ENCODE peak calls at places on chromosome 1, in four cellular contexts. One of them, this sample, is unnamed.
A peak's percentile ranks its signal among the peaks of the same experiment; 100 is the strongest.

GRCh38 chr1:233719626-233720334 is 105.9 kb downstream of the KCNK1 start:
- DNase-seq in mesendoderm: peak; percentile 13
- DNase-seq in IMR-90: no peak
- DNase-seq in H1: no peak
- DNase-seq in this sample: no peak

GRCh38 chr1:190847166-190847565 is 369.5 kb upstream of the BRINP3 start:
- DNase-seq in mesendoderm: no peak
- DNase-seq in IMR-90: no peak
- DNase-seq in H1: no peak
- DNase-seq in this sample: no peak

GRCh38 chr1:10827377-10828333 is 31.2 kb upstream of the CASZ1 start:
- DNase-seq in mesendoderm: no peak
- DNase-seq in IMR-90: no peak
- DNase-seq in H1: no peak
- DNase-seq in this sample: no peak

GRCh38 chr1:233598891-233599541 is 14.9 kb upstream of the KCNK1 start:
- DNase-seq in mesendoderm: no peak
- DNase-seq in IMR-90: no peak
- DNase-seq in H1: no peak
- DNase-seq in this sample: no peak

GRCh38 chr1:165463978-165464377 is 19.1 kb upstream of the RXRG start:
- DNase-seq in mesendoderm: no peak
- DNase-seq in IMR-90: no peak
- DNase-seq in H1: no peak
- DNase-seq in this sample: no peak

GRCh38 chr1:157678721-157679120 is 21.8 kb downstream of the FCRL3 start:
- DNase-seq in mesendoderm: no peak
- DNase-seq in IMR-90: no peak
- DNase-seq in H1: no peak
- DNase-seq in this sample: no peak

GRCh38 chr1:41939194-41939593 is 20.5 kb upstream of the HIVEP3 start:
- DNase-seq in mesendoderm: no peak
- DNase-seq in IMR-90: no peak
- DNase-seq in H1: no peak
- DNase-seq in this sample: no peak

GRCh38 chr1:226400519-226401406 is 7.1 kb downstream of the PARP1 start:
- DNase-seq in mesendoderm: no peak
- DNase-seq in IMR-90: no peak
- DNase-seq in H1: no peak
- DNase-seq in this sample: peak; percentile 18

GRCh38 chr1:39115271-39116110 is 89.0 kb upstream of the MACF1 start:
- DNase-seq in mesendoderm: no peak
- DNase-seq in IMR-90: peak; percentile 88
- DNase-seq in H1: no peak
- DNase-seq in this sample: no peak

GRCh38 chr1:203520315-203520714 is 26.4 kb downstream of the OPTC start:
- DNase-seq in mesendoderm: peak; percentile 49
- DNase-seq in IMR-90: peak; percentile 81
- DNase-seq in H1: no peak
- DNase-seq in this sample: no peak

GRCh38 chr1:79497193-79497773 is 490.8 kb upstream of the ADGRL4 start:
- DNase-seq in mesendoderm: peak; percentile 48
- DNase-seq in IMR-90: peak; percentile 47
- DNase-seq in H1: no peak
- DNase-seq in this sample: no peak

GRCh38 chr1:203480084-203480483 is 4.5 kb downstream of the PRELP start:
- DNase-seq in mesendoderm: no peak
- DNase-seq in IMR-90: peak; percentile 74
- DNase-seq in H1: no peak
- DNase-seq in this sample: no peak

GRCh38 chr1:27542463-27543273 is 52.7 kb upstream of the WASF2 start:
- DNase-seq in mesendoderm: peak; percentile 82
- DNase-seq in IMR-90: peak; percentile 85
- DNase-seq in H1: no peak
- DNase-seq in this sample: no peak

GRCh38 chr1:227734546-227734857 is 600 bp downstream of the JMJD4 start:
- DNase-seq in mesendoderm: peak; percentile 15
- DNase-seq in IMR-90: no peak
- DNase-seq in H1: no peak
- DNase-seq in this sample: no peak

GRCh38 chr1:53593758-53594380 is 134.7 kb downstream of the DMRTB1 start:
- DNase-seq in mesendoderm: peak; percentile 80
- DNase-seq in IMR-90: no peak
- DNase-seq in H1: peak; percentile 74
- DNase-seq in this sample: peak; percentile 94

GRCh38 chr1:116405241-116406135 is 32.4 kb downstream of the ATP1A1 start:
- DNase-seq in mesendoderm: no peak
- DNase-seq in IMR-90: no peak
- DNase-seq in H1: no peak
- DNase-seq in this sample: no peak

GRCh38 chr1:30888391-30888790 is 20.2 kb downstream of the SDC3 start:
- DNase-seq in mesendoderm: no peak
- DNase-seq in IMR-90: peak; percentile 96
- DNase-seq in H1: no peak
- DNase-seq in this sample: no peak

GRCh38 chr1:109895720-109896504 is 14.7 kb upstream of the CSF1 start:
- DNase-seq in mesendoderm: no peak
- DNase-seq in IMR-90: peak; percentile 65
- DNase-seq in H1: no peak
- DNase-seq in this sample: no peak

GRCh38 chr1:182681516-182681915 is 2.9 kb downstream of the RGS8 start:
- DNase-seq in mesendoderm: no peak
- DNase-seq in IMR-90: no peak
- DNase-seq in H1: no peak
- DNase-seq in this sample: no peak

GRCh38 chr1:117093870-117094621 is 27.5 kb downstream of the TRIM45 start:
- DNase-seq in mesendoderm: peak; percentile 67
- DNase-seq in IMR-90: peak; percentile 75
- DNase-seq in H1: no peak
- DNase-seq in this sample: peak; percentile 35

GRCh38 chr1:36115200-36115669 is 9.8 kb downstream of the COL8A2 start:
- DNase-seq in mesendoderm: no peak
- DNase-seq in IMR-90: peak; percentile 37
- DNase-seq in H1: no peak
- DNase-seq in this sample: no peak

GRCh38 chr1:13732971-13733667 is 33.1 kb downstream of the PRDM2 start:
- DNase-seq in mesendoderm: no peak
- DNase-seq in IMR-90: no peak
- DNase-seq in H1: no peak
- DNase-seq in this sample: no peak

GRCh38 chr1:218850367-218850766 is 323.3 kb upstream of the LYPLAL1 start:
- DNase-seq in mesendoderm: no peak
- DNase-seq in IMR-90: peak; percentile 69
- DNase-seq in H1: no peak
- DNase-seq in this sample: no peak

GRCh38 chr1:76288758-76289483 is 214.4 kb downstream of the ST6GALNAC3 start:
- DNase-seq in mesendoderm: no peak
- DNase-seq in IMR-90: no peak
- DNase-seq in H1: no peak
- DNase-seq in this sample: no peak

GRCh38 chr1:227942716-227943261 is 4.9 kb downstream of the WNT9A start:
- DNase-seq in mesendoderm: no peak
- DNase-seq in IMR-90: no peak
- DNase-seq in H1: no peak
- DNase-seq in this sample: no peak

GRCh38 chr1:178870944-178871343 is at the start of gene ANGPTL1:
- DNase-seq in mesendoderm: peak; percentile 40
- DNase-seq in IMR-90: peak; percentile 73
- DNase-seq in H1: no peak
- DNase-seq in this sample: no peak

GRCh38 chr1:2194898-2195673 is 514 bp upstream of the FAAP20 start:
- DNase-seq in mesendoderm: peak; percentile 91
- DNase-seq in IMR-90: peak; percentile 77
- DNase-seq in H1: peak; percentile 65
- DNase-seq in this sample: peak; percentile 90

GRCh38 chr1:33429846-33430750 is 797 bp downstream of the PHC2 start:
- DNase-seq in mesendoderm: peak; percentile 10
- DNase-seq in IMR-90: no peak
- DNase-seq in H1: no peak
- DNase-seq in this sample: no peak

GRCh38 chr1:50419907-50420248 is 3.4 kb downstream of the DMRTA2 start:
- DNase-seq in mesendoderm: peak; percentile 6
- DNase-seq in IMR-90: no peak
- DNase-seq in H1: no peak
- DNase-seq in this sample: no peak

GRCh38 chr1:30473920-30474817 is 249.2 kb downstream of the MATN1 start:
- DNase-seq in mesendoderm: no peak
- DNase-seq in IMR-90: no peak
- DNase-seq in H1: no peak
- DNase-seq in this sample: no peak

GRCh38 chr1:154720328-154721301 is 112.6 kb upstream of the ADAR start:
- DNase-seq in mesendoderm: no peak
- DNase-seq in IMR-90: no peak
- DNase-seq in H1: no peak
- DNase-seq in this sample: no peak

DNA sequence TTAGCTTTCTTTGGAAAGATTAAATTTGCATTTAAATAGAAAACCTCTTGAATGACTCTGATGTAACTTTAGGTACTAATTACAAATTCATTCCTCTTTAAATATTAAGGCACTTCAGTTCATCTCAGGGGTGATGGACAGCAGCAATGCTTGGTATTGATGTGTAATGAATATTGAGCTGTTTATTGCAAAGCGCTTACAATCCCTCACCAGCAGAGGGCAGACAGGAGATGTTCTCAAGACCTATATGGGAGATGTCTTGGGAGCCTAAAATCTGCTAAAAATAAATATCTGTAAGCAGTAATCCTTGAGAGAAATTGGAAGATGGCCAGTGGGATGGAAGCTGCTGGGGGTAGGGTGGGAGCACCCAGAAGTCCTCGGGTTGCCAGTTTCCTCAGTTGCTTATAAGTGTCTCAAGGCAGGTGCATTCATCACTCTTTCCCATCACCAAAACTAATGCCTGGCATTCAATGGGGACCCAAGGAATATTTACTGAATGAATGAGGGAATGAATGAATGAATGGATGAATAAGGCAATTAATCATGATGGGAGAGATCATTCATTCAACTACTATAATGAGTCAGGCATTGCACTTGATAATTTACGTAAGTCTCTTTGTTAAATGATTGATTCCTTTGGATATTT is 2.3 kb downstream of the KLHDC8A start:
- DNase-seq in mesendoderm: peak; percentile 76
- DNase-seq in IMR-90: peak; percentile 76
- DNase-seq in H1: no peak
- DNase-seq in this sample: no peak
- H3K4me2 ChIP-seq in mesendoderm: no peak overlapping the region
- H3K4me2 ChIP-seq in IMR-90: no peak overlapping the region
- H3K4me2 ChIP-seq in H1: no peak overlapping the region
- H3K4me2 ChIP-seq in this sample: no peak overlapping the region

DNA sequence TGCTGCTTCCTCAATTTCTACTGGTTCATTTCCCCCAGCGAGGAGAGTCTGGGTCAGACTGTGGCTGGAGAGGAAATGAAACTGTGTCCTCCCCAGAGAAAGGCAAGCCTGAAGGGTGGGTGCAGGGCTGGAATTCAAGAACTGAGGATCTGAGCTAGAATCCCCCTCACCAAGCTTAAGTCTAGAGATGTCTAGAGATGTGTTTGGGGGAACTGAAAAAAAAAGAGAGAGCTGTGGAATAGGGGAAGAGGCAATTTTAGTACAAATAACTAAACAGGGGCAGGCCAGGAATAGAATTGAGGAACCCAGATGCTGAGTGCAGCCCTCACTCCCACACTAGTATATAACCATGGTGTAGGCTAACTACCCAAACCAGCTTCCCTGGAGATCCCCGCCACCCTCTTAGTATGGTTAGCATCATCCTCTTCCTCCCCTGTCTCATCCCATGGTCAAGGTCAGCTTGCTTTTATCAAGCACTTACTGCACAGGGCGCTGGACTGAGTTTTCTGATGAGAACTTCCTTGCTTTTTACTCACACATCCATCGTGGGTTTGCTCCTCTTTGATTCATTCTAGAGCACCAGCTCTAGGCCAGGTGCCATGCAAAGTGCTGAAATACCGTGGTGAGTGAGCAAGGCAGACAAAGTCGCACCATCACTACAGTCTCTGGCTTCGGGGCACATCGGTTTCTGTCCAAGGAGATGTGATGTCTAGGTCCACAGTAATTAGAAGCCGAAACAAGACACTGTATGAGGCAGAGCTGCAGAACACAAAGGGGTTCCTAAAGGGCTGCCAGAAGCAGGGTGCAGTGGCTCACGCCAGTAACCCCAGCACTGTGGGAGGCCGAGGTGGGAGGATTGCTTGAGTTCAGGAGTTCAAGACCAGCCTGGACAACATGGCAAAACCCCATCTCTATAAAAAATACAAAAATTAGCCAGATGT is 112.9 kb upstream of the IPO9 start:
- DNase-seq in mesendoderm: no peak
- DNase-seq in IMR-90: no peak
- DNase-seq in H1: no peak
- DNase-seq in this sample: no peak
- H4K5ac ChIP-seq in mesendoderm: no peak overlapping the region
- H4K5ac ChIP-seq in IMR-90: peak overlapping the region; percentile 72
- H4K5ac ChIP-seq in H1: no peak overlapping the region
- H4K5ac ChIP-seq in this sample: no peak overlapping the region

DNA sequence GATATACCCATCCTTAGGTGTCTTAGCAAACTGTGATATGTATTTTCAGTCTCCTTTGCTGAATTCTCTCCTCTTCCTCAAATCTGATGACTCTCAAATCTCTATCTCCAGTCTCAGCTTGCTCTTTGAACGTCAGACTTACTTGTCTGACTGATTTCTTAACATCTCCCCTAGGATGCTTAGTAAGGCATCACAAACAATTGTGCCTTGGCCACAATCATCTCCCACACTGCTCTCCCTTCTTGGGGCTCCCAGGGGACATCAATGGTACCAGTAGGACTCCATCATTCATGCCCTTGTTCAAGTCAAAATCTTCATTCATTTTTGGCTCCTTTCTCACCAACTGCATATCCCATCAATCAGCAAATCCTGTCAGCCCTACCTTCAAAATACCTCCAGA is 42.0 kb downstream of the GNG12 start:
- DNase-seq in mesendoderm: no peak
- DNase-seq in IMR-90: peak; percentile 44
- DNase-seq in H1: no peak
- DNase-seq in this sample: no peak
- H2BK5ac ChIP-seq in mesendoderm: no peak overlapping the region
- H2BK5ac ChIP-seq in IMR-90: peak overlapping the region; percentile 86
- H2BK5ac ChIP-seq in H1: no peak overlapping the region
- H2BK5ac ChIP-seq in this sample: no peak overlapping the region

GRCh38 chr1:24107462-24108225 is 4.3 kb downstream of the MYOM3 start:
- DNase-seq in mesendoderm: no peak
- DNase-seq in IMR-90: peak; percentile 69
- DNase-seq in H1: no peak
- DNase-seq in this sample: no peak
- H3K4me2 ChIP-seq in mesendoderm: no peak overlapping the region
- H3K4me2 ChIP-seq in IMR-90: no peak overlapping the region
- H3K4me2 ChIP-seq in H1: no peak overlapping the region
- H3K4me2 ChIP-seq in this sample: no peak overlapping the region

GRCh38 chr1:112950426-112950825 is 5.6 kb downstream of the SLC16A1 start:
- DNase-seq in mesendoderm: peak; percentile 59
- DNase-seq in IMR-90: no peak
- DNase-seq in H1: no peak
- DNase-seq in this sample: no peak
- H4K5ac ChIP-seq in mesendoderm: no peak overlapping the region
- H4K5ac ChIP-seq in IMR-90: no peak overlapping the region
- H4K5ac ChIP-seq in H1: no peak overlapping the region
- H4K5ac ChIP-seq in this sample: peak overlapping the region; percentile 51

GRCh38 chr1:160238408-160238807 is 23.9 kb downstream of the DCAF8 start:
- DNase-seq in mesendoderm: no peak
- DNase-seq in IMR-90: no peak
- DNase-seq in H1: no peak
- DNase-seq in this sample: no peak
- H2BK5ac ChIP-seq in mesendoderm: no peak overlapping the region
- H2BK5ac ChIP-seq in IMR-90: no peak overlapping the region
- H2BK5ac ChIP-seq in H1: no peak overlapping the region
- H2BK5ac ChIP-seq in this sample: no peak overlapping the region

This sample was measured in H9.